ENCODE peak calls at places on chromosomes 1 and 21, in nine cellular contexts. M is CD8-positive, alpha-beta memory T cell; I is CD4-positive, CD25-positive, alpha-beta regulatory T cell; X is activated gamma-delta T cell treated with anti-CD3 and anti-CD28 coated beads, Interleukin-2, amount 50 U/mL, for 16 hours; Q is A549; N is mucosa of gallbladder; W is stomach; V is astrocyte of the spinal cord; P is C1 segment of cervical spinal cord. Z is an unnamed sample.
A peak's percentile ranks its signal among the peaks of the same experiment; 100 is the strongest.

GRCh38 chr1:110630770-110631663 is 24.9 kb upstream of the KCNA2 start:
- DNase-seq in M (peak; percentile 76), I (peak; percentile 86), X (peak; percentile 81), Q (peak; percentile 58), N (peak; percentile 71), W (peak; percentile 80), V (peak; percentile 31), P (peak; percentile 52), Z (peak; percentile 68)

GRCh38 chr1:112808861-112809684 is 93.9 kb upstream of the PPM1J start:
- DNase-seq in M (peak; percentile 33), I (peak; percentile 29), X (peak; percentile 5), Q (peak; percentile 49), N (peak; percentile 70), W (peak; percentile 77), V (peak; percentile 66), P (peak; percentile 78), Z (peak; percentile 74)

GRCh38 chr1:204493882-204494280 is 724 bp downstream of the PIK3C2B start:
- DNase-seq in M (peak; percentile 35), I (peak; percentile 56), X (peak; percentile 27), Q (peak; percentile 45), N (peak; percentile 85), W (peak; percentile 91), V (no peak), P (peak; percentile 79), Z (peak; percentile 43)

GRCh38 chr21:42975886-42976608 is 1.7 kb downstream of the PKNOX1 start:
- DNase-seq in M (no peak), I (no peak), X (no peak), Q (no peak), N (no peak), W (no peak), V (no peak), P (no peak), Z (no peak)

GRCh38 chr1:21435646-21436487 is 4.1 kb upstream of the NBPF3 start:
- DNase-seq in M (no peak), I (no peak), X (no peak), Q (no peak), N (no peak), W (no peak), V (no peak), P (no peak), Z (no peak)

GRCh38 chr21:42572906-42573495 is 59.3 kb downstream of the SLC37A1 start:
- DNase-seq in M (no peak), I (no peak), X (no peak), Q (no peak), N (no peak), W (peak; percentile 17), V (no peak), P (no peak), Z (no peak)

GRCh38 chr1:94803517-94804441 is 16.4 kb upstream of the SLC44A3 start:
- DNase-seq in M (no peak), I (no peak), X (no peak), Q (no peak), N (no peak), W (no peak), V (no peak), P (peak; percentile 53), Z (no peak)

GRCh38 chr1:22772054-22772453 is 61.4 kb downstream of the EPHB2 start:
- DNase-seq in M (no peak), I (no peak), X (no peak), Q (no peak), N (no peak), W (no peak), V (no peak), P (peak; percentile 77), Z (no peak)

GRCh38 chr1:172351761-172352161 is 68.7 kb upstream of the C1orf105 start:
- DNase-seq in M (no peak), I (no peak), X (no peak), Q (peak; percentile 23), N (no peak), W (no peak), V (peak; percentile 68), P (no peak), Z (peak; percentile 83)

GRCh38 chr1:17287377-17287776 is 20.6 kb upstream of the PADI4 start:
- DNase-seq in M (no peak), I (no peak), X (no peak), Q (peak; percentile 75), N (no peak), W (no peak), V (peak; percentile 72), P (no peak), Z (peak; percentile 75)